ENCODE peak calls at places on chromosome 14, in seven cellular contexts. One of them, this sample, is unnamed.

GRCh38 chr14:102893452-102893851 is 29.0 kb upstream of the AMN start:
- DNase-seq in MCF 10A: no peak
- DNase-seq in neural crest cell: no peak
- DNase-seq in OCI-LY7: no peak
- DNase-seq in A549: no peak
- DNase-seq in Calu3: no peak
- DNase-seq in DND-41: no peak
- DNase-seq in this sample: no peak

GRCh38 chr14:99647407-99647806 is 2.5 kb downstream of the HHIPL1 start:
- DNase-seq in MCF 10A: no peak
- DNase-seq in neural crest cell: no peak
- DNase-seq in OCI-LY7: no peak
- DNase-seq in A549: no peak
- DNase-seq in Calu3: no peak
- DNase-seq in DND-41: no peak
- DNase-seq in this sample: no peak

GRCh38 chr14:21024668-21025373 is at the start of gene NDRG2:
- DNase-seq in MCF 10A: peak
- DNase-seq in neural crest cell: peak
- DNase-seq in OCI-LY7: no peak
- DNase-seq in A549: peak
- DNase-seq in Calu3: peak
- DNase-seq in DND-41: peak
- DNase-seq in this sample: peak

GRCh38 chr14:76929927-76930326 is 98.6 kb downstream of the IRF2BPL start:
- DNase-seq in MCF 10A: no peak
- DNase-seq in neural crest cell: no peak
- DNase-seq in OCI-LY7: no peak
- DNase-seq in A549: no peak
- DNase-seq in Calu3: no peak
- DNase-seq in DND-41: peak
- DNase-seq in this sample: no peak

GRCh38 chr14:75428230-75429104 is 645 bp downstream of the JDP2 start:
- DNase-seq in MCF 10A: peak
- DNase-seq in neural crest cell: peak
- DNase-seq in OCI-LY7: peak
- DNase-seq in A549: peak
- DNase-seq in Calu3: peak
- DNase-seq in DND-41: no peak
- DNase-seq in this sample: no peak

GRCh38 chr14:89870335-89870734 is 84.2 kb downstream of the EFCAB11 start:
- DNase-seq in MCF 10A: peak
- DNase-seq in neural crest cell: no peak
- DNase-seq in OCI-LY7: no peak
- DNase-seq in A549: no peak
- DNase-seq in Calu3: no peak
- DNase-seq in DND-41: no peak
- DNase-seq in this sample: no peak

GRCh38 chr14:94124582-94125377 is 4.6 kb downstream of the IFI27L2 start:
- DNase-seq in MCF 10A: no peak
- DNase-seq in neural crest cell: no peak
- DNase-seq in OCI-LY7: no peak
- DNase-seq in A549: no peak
- DNase-seq in Calu3: no peak
- DNase-seq in DND-41: no peak
- DNase-seq in this sample: no peak

GRCh38 chr14:73245401-73246325 is 8.4 kb downstream of the PAPLN start:
- DNase-seq in MCF 10A: no peak
- DNase-seq in neural crest cell: no peak
- DNase-seq in OCI-LY7: peak
- DNase-seq in A549: no peak
- DNase-seq in Calu3: no peak
- DNase-seq in DND-41: peak
- DNase-seq in this sample: peak

GRCh38 chr14:104865069-104865630 is at the start of gene CEP170B:
- DNase-seq in MCF 10A: peak
- DNase-seq in neural crest cell: no peak
- DNase-seq in OCI-LY7: peak
- DNase-seq in A549: peak
- DNase-seq in Calu3: peak
- DNase-seq in DND-41: no peak
- DNase-seq in this sample: no peak

GRCh38 chr14:23054000-23054811 is 3.1 kb downstream of the CDH24 start:
- DNase-seq in MCF 10A: no peak
- DNase-seq in neural crest cell: no peak
- DNase-seq in OCI-LY7: peak
- DNase-seq in A549: no peak
- DNase-seq in Calu3: no peak
- DNase-seq in DND-41: peak
- DNase-seq in this sample: no peak
- TF ChIP-seq CTCF in MCF 10A: no peak
- TF ChIP-seq CTCF in neural crest cell: peak
- TF ChIP-seq CTCF in OCI-LY7: peak
- TF ChIP-seq CTCF in A549: no peak
- TF ChIP-seq CTCF in Calu3: no peak
- TF ChIP-seq CTCF in DND-41: peak
- TF ChIP-seq CTCF in this sample: no peak

GRCh38 chr14:30872602-30873001 is 1.8 kb upstream of the COCH start:
- DNase-seq in MCF 10A: no peak
- DNase-seq in neural crest cell: no peak
- DNase-seq in OCI-LY7: no peak
- DNase-seq in A549: no peak
- DNase-seq in Calu3: no peak
- DNase-seq in DND-41: no peak
- DNase-seq in this sample: no peak

GRCh38 chr14:30874999-30875787 is 834 bp downstream of the COCH start:
- DNase-seq in MCF 10A: no peak
- DNase-seq in neural crest cell: peak
- DNase-seq in OCI-LY7: peak
- DNase-seq in A549: no peak
- DNase-seq in Calu3: peak
- DNase-seq in DND-41: no peak
- DNase-seq in this sample: no peak

GRCh38 chr14:30873308-30874119 is 845 bp upstream of the COCH start:
- DNase-seq in MCF 10A: no peak
- DNase-seq in neural crest cell: no peak
- DNase-seq in OCI-LY7: no peak
- DNase-seq in A549: no peak
- DNase-seq in Calu3: no peak
- DNase-seq in DND-41: no peak
- DNase-seq in this sample: no peak

GRCh38 chr14:30875788-30876053 is 1.4 kb downstream of the COCH start:
- DNase-seq in MCF 10A: no peak
- DNase-seq in neural crest cell: no peak
- DNase-seq in OCI-LY7: no peak
- DNase-seq in A549: no peak
- DNase-seq in Calu3: no peak
- DNase-seq in DND-41: no peak
- DNase-seq in this sample: no peak

GRCh38 chr14:30874120-30874998 is at the start of gene COCH:
- DNase-seq in MCF 10A: no peak
- DNase-seq in neural crest cell: peak
- DNase-seq in OCI-LY7: peak
- DNase-seq in A549: peak
- DNase-seq in Calu3: peak
- DNase-seq in DND-41: no peak
- DNase-seq in this sample: peak
- TF ChIP-seq CTCF in MCF 10A: no peak
- TF ChIP-seq CTCF in neural crest cell: peak
- TF ChIP-seq CTCF in OCI-LY7: peak
- TF ChIP-seq CTCF in A549: peak
- TF ChIP-seq CTCF in Calu3: peak
- TF ChIP-seq CTCF in DND-41: no peak
- TF ChIP-seq CTCF in this sample: peak

GRCh38 chr14:56280843-56281242 is 162.6 kb downstream of the PELI2 start:
- DNase-seq in MCF 10A: no peak
- DNase-seq in neural crest cell: no peak
- DNase-seq in OCI-LY7: no peak
- DNase-seq in A549: peak
- DNase-seq in Calu3: no peak
- DNase-seq in DND-41: no peak
- DNase-seq in this sample: no peak
- TF ChIP-seq CTCF in MCF 10A: no peak
- TF ChIP-seq CTCF in neural crest cell: peak
- TF ChIP-seq CTCF in OCI-LY7: peak
- TF ChIP-seq CTCF in A549: no peak
- TF ChIP-seq CTCF in Calu3: no peak
- TF ChIP-seq CTCF in DND-41: peak
- TF ChIP-seq CTCF in this sample: no peak

GRCh38 chr14:45526715-45527549 is 273.9 kb upstream of the MIS18BP1 start:
- DNase-seq in MCF 10A: peak
- DNase-seq in neural crest cell: peak
- DNase-seq in OCI-LY7: peak
- DNase-seq in A549: peak
- DNase-seq in Calu3: peak
- DNase-seq in DND-41: peak
- DNase-seq in this sample: no peak
- TF ChIP-seq CTCF in MCF 10A: peak
- TF ChIP-seq CTCF in neural crest cell: peak
- TF ChIP-seq CTCF in OCI-LY7: peak
- TF ChIP-seq CTCF in A549: peak
- TF ChIP-seq CTCF in Calu3: no peak
- TF ChIP-seq CTCF in DND-41: peak
- TF ChIP-seq CTCF in this sample: no peak

GRCh38 chr14:50007123-50007903 is 109.1 kb downstream of the VCPKMT start:
- DNase-seq in MCF 10A: no peak
- DNase-seq in neural crest cell: no peak
- DNase-seq in OCI-LY7: peak
- DNase-seq in A549: peak
- DNase-seq in Calu3: peak
- DNase-seq in DND-41: no peak
- DNase-seq in this sample: no peak
- TF ChIP-seq CTCF in MCF 10A: peak
- TF ChIP-seq CTCF in neural crest cell: no peak
- TF ChIP-seq CTCF in OCI-LY7: peak
- TF ChIP-seq CTCF in A549: no peak
- TF ChIP-seq CTCF in Calu3: peak
- TF ChIP-seq CTCF in DND-41: peak
- TF ChIP-seq CTCF in this sample: no peak

DNA sequence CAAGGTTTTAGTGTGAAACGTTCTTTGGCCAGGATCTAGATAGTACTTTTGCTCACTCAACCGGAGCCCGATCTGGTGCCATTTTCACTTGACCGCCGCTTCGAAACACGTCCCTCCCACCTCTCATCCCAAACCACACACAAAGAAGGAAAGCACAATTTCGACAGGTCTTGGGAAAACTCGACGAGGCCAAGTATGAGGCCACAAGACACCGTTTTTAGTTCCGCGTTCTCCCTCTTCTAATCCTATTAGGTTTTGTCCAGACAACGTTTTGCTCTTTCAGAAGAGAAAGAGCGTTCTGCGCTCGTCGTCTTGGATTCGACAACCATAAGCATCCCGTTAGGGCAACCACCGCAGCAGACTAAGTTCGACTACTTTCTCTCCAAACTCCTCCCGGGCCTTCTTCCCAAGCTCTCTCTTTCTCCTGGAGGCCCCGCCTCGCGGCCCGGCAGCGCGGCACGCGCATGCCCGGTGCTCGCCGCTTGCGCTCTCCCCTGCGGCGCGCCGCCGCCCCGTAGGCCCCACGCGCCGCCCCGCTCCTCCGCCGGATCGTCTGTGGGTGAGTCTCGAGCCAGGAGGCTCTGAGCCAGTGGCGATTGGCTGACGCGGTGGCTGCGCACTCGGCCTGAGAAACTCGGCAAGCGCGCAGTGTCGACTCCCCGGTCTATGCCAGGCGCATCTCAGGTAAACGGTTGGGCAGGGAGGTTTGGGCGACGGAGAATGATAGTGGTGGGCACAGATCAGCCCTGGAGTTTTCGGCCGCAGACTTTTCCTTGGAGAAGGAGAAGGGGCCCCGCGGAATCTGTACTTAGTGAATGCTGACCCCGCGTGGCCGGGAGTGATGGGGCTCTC is at the start of gene MIPOL1:
- DNase-seq in MCF 10A: peak
- DNase-seq in neural crest cell: peak
- DNase-seq in OCI-LY7: no peak
- DNase-seq in A549: peak
- DNase-seq in Calu3: peak
- DNase-seq in DND-41: no peak
- DNase-seq in this sample: no peak
- TF ChIP-seq CTCF in MCF 10A: no peak
- TF ChIP-seq CTCF in neural crest cell: peak
- TF ChIP-seq CTCF in OCI-LY7: no peak
- TF ChIP-seq CTCF in A549: peak
- TF ChIP-seq CTCF in Calu3: no peak
- TF ChIP-seq CTCF in DND-41: no peak
- TF ChIP-seq CTCF in this sample: no peak

DNA sequence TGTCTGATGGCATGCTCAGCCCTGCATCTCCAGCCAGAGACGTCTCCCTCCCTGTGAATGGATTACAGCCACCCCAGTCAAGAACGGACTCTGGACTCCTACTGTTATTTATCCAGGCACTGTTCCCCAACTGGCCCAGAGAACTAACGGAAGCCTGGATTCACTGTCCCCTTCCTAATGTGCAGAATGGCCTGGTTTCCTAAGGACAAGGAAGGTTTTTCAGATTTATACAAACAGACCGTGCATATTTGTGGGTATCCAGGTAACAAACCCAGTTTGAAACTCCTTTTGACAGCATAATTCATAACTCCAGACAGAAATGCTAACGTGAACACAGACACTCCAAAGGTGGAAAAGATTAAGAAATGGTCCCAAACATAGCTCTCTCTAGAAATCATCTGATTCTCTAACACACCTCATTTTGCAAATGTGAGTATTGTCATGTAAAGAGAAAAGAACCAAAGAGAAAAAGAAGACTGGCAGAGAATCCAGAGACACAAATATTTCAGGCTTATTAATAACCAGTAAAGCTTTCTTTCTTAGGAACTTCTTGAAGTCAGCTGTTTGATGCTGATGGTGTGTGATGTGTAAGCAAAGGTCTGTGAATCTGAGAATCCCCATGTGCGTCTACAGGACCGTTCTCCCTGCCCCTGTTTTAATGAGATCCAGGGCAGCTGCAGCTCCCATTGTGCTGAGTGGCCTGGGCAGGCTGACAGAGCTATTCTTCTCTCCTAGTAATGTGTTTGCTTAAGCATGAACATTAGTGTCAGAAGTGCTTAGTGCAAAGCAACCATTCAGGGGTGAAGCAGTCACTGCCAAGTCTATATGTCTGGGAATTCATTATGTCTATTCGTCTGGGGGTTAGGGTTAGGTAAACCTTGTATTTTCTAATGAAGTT is 86.8 kb upstream of the HIF1A start:
- DNase-seq in MCF 10A: no peak
- DNase-seq in neural crest cell: no peak
- DNase-seq in OCI-LY7: no peak
- DNase-seq in A549: no peak
- DNase-seq in Calu3: no peak
- DNase-seq in DND-41: no peak
- DNase-seq in this sample: no peak
- TF ChIP-seq CTCF in MCF 10A: no peak
- TF ChIP-seq CTCF in neural crest cell: no peak
- TF ChIP-seq CTCF in OCI-LY7: no peak
- TF ChIP-seq CTCF in A549: no peak
- TF ChIP-seq CTCF in Calu3: no peak
- TF ChIP-seq CTCF in DND-41: no peak
- TF ChIP-seq CTCF in this sample: no peak

DNA sequence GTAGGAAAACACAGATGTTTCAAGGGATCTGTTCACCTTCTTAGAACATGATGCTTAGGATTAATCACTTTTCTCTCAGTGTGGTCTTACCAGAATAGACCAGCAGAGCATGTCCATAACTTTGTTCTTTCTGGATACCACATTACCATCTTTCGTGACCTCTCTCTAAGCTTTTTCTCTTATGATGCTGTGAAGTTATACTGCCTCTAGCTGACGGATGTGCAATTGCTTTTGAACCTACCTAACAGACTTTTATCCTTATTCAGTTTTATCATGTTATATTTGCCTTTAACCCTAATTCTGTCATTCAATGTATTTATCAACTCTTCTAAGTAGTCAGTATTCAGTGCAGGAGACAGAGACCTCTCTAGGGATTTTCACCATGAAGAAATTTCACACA is 246.7 kb downstream of the DACT1 start:
- DNase-seq in MCF 10A: no peak
- DNase-seq in neural crest cell: no peak
- DNase-seq in OCI-LY7: peak
- DNase-seq in A549: no peak
- DNase-seq in Calu3: no peak
- DNase-seq in DND-41: no peak
- DNase-seq in this sample: no peak
- TF ChIP-seq CTCF in MCF 10A: no peak
- TF ChIP-seq CTCF in neural crest cell: peak
- TF ChIP-seq CTCF in OCI-LY7: peak
- TF ChIP-seq CTCF in A549: peak
- TF ChIP-seq CTCF in Calu3: no peak
- TF ChIP-seq CTCF in DND-41: peak
- TF ChIP-seq CTCF in this sample: no peak